ENCODE peak calls at places on chromosomes 12 and 14, in nine cellular contexts. U is heart left ventricle; B is cardiac fibroblast; S is CD8-positive, alpha-beta T cell; O is AG04450; C is neural crest cell; I is mucosa of descending colon; W is AG09309; E is progenitor cell of endocrine pancreas. N is an unnamed sample.

GRCh38 chr12:42502671-42503070 is 86.9 kb downstream of the PRICKLE1 start:
- DNase-seq in U (no peak), B (no peak), S (no peak), O (no peak), C (no peak), I (no peak), W (no peak), E (no peak), N (no peak)

GRCh38 chr12:112153181-112153899 is 28.0 kb downstream of the TRAFD1 start:
- DNase-seq in U (no peak), B (no peak), S (no peak), O (no peak), C (no peak), I (no peak), W (no peak), E (no peak), N (no peak)

GRCh38 chr14:100065942-100066574 is 836 bp downstream of the EVL start:
- DNase-seq in U (peak), B (peak), S (peak), O (no peak), C (no peak), I (peak), W (peak), E (no peak), N (no peak)

GRCh38 chr14:77270361-77271112 is 469 bp downstream of the NGB start:
- DNase-seq in U (no peak), B (no peak), S (no peak), O (no peak), C (no peak), I (no peak), W (no peak), E (no peak), N (no peak)

GRCh38 chr12:96489392-96490056 is at the start of gene CFAP54:
- DNase-seq in U (peak), B (peak), S (peak), O (peak), C (peak), I (peak), W (peak), E (peak), N (peak)

GRCh38 chr12:57366315-57366714 is 64.5 kb downstream of the R3HDM2 start:
- DNase-seq in U (no peak), B (no peak), S (no peak), O (no peak), C (no peak), I (no peak), W (no peak), E (no peak), N (no peak)

GRCh38 chr14:30550335-30550734 is 8.6 kb upstream of the G2E3 start:
- DNase-seq in U (no peak), B (no peak), S (no peak), O (no peak), C (no peak), I (no peak), W (no peak), E (no peak), N (peak)

GRCh38 chr14:101457936-101458535 is 103.3 kb upstream of the DIO3 start:
- DNase-seq in U (no peak), B (no peak), S (no peak), O (no peak), C (no peak), I (no peak), W (no peak), E (no peak), N (no peak)

GRCh38 chr12:105164068-105164467 is 56.5 kb downstream of the WASHC4 start:
- DNase-seq in U (no peak), B (no peak), S (no peak), O (no peak), C (no peak), I (no peak), W (no peak), E (no peak), N (no peak)

GRCh38 chr12:57579677-57580465 is 11.1 kb upstream of the PIP4K2C start:
- DNase-seq in U (no peak), B (no peak), S (no peak), O (no peak), C (no peak), I (no peak), W (no peak), E (no peak), N (no peak)

GRCh38 chr14:52913271-52913670 is 37.6 kb downstream of the FERMT2 start:
- DNase-seq in U (no peak), B (peak), S (no peak), O (no peak), C (no peak), I (no peak), W (no peak), E (no peak), N (no peak)

GRCh38 chr12:53324113-53324778 is 2.8 kb upstream of the AAAS start:
- DNase-seq in U (peak), B (no peak), S (peak), O (no peak), C (no peak), I (peak), W (no peak), E (no peak), N (no peak)

GRCh38 chr12:54390668-54391551 is 6.4 kb upstream of the ZNF385A start:
- DNase-seq in U (peak), B (no peak), S (peak), O (no peak), C (peak), I (peak), W (no peak), E (peak), N (no peak)

GRCh38 chr14:56100556-56100955 is 17.7 kb upstream of the PELI2 start:
- DNase-seq in U (no peak), B (no peak), S (no peak), O (no peak), C (no peak), I (no peak), W (no peak), E (no peak), N (peak)

GRCh38 chr14:54775486-54776100 is 127.0 kb downstream of the GCH1 start:
- DNase-seq in U (no peak), B (no peak), S (no peak), O (no peak), C (no peak), I (no peak), W (no peak), E (no peak), N (no peak)

GRCh38 chr12:96219700-96220206 is 25.6 kb downstream of the ELK3 start:
- DNase-seq in U (no peak), B (peak), S (no peak), O (peak), C (no peak), I (peak), W (peak), E (no peak), N (peak)

GRCh38 chr12:124917135-124917840 is 2.8 kb upstream of the UBC start:
- DNase-seq in U (peak), B (peak), S (peak), O (peak), C (peak), I (peak), W (peak), E (peak), N (peak)

GRCh38 chr12:14314801-14315200 is 50.7 kb upstream of the ATF7IP start:
- DNase-seq in U (no peak), B (no peak), S (no peak), O (no peak), C (no peak), I (no peak), W (no peak), E (no peak), N (no peak)

DNA sequence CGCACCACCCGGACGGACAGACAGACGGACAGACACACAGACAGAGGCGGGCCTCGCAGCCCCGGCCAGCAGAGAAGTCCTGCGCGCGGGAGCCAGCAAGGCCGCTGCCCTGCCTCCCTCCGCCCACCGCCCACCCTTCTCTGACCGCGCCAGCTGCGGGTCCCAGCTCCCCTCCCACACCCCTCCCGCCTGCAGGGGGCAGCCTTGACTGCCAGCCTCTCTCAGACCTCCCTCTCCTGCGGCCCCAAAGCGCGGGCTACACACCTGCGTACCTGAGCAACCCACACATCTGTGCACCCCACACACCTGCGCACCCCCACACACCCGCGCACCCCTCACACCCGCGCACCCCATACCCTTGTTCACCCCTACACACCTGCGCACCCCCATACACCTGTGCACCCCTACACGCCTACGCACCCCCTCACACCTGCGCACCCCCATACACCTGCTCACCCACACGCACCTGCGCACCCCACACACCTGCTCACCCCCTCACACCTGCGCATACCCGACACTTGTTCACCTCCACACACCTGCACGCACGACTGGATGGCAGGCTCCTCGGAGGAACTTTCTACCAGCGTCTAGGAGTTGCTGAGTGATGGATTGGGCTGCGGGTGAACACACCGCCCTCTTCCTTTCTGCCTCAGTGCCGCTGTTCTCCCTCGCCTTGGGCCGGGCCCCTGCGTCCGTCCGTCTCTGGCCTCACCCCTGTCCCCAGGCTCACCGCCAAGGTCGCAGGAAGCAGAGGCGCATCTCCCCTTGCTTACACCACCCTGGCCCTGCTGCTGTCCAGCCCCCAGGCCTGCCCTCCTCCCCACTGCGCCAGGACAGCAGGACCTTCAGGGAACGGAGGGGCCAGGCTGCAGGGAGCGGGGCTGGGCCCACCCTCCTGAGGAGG is 20.8 kb upstream of the TMEM106C start:
- DNase-seq in U (no peak), B (no peak), S (peak), O (no peak), C (no peak), I (peak), W (no peak), E (no peak), N (no peak)
- TF ChIP-seq CTCF in U (no peak), B (peak), S (peak), O (no peak), C (no peak), I (peak), W (no peak), E (no peak), N (no peak)

GRCh38 chr14:75294649-75295033 is 16.0 kb downstream of the FOS start:
- DNase-seq in U (no peak), B (peak), S (no peak), O (no peak), C (no peak), I (no peak), W (no peak), E (no peak), N (no peak)
- TF ChIP-seq CTCF in U (peak), B (no peak), S (no peak), O (peak), C (peak), I (no peak), W (peak), E (peak), N (peak)

GRCh38 chr12:65685514-65685913 is 138.8 kb upstream of the HMGA2 start:
- DNase-seq in U (no peak), B (peak), S (no peak), O (no peak), C (no peak), I (no peak), W (peak), E (no peak), N (peak)
- TF ChIP-seq CTCF in U (peak), B (peak), S (no peak), O (peak), C (peak), I (peak), W (peak), E (peak), N (peak)

GRCh38 chr12:107012736-107013425 is 25.9 kb upstream of the MTERF2 start:
- DNase-seq in U (no peak), B (no peak), S (no peak), O (no peak), C (no peak), I (no peak), W (no peak), E (no peak), N (no peak)

GRCh38 chr12:107017042-107017441 is 30.1 kb upstream of the MTERF2 start:
- DNase-seq in U (no peak), B (no peak), S (no peak), O (no peak), C (no peak), I (no peak), W (no peak), E (no peak), N (no peak)

GRCh38 chr12:107011519-107011918 is 24.6 kb upstream of the MTERF2 start:
- DNase-seq in U (no peak), B (no peak), S (no peak), O (no peak), C (no peak), I (no peak), W (no peak), E (no peak), N (no peak)

GRCh38 chr12:107019546-107019945 is 32.6 kb upstream of the MTERF2 start:
- DNase-seq in U (no peak), B (no peak), S (no peak), O (no peak), C (no peak), I (no peak), W (no peak), E (no peak), N (no peak)

DNA sequence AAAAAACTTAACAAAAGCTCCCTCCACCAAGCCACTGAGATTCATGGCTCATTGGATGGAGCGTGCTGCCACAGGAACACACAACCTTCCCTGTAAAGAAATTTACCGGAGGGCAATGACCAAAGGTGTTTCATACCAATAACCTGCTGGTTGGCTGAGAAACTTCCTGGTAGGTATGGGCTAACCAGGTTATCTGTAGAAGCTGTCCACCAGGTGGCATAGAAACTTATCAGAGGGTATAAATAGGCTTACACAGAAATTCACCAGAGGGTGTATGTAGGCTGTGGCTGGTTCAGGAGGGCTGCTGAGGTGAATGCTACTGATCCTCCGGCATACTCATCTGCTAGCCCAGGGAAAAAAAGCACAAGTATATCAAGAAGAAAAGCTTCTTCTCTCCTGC is 27.1 kb upstream of the MTERF2 start:
- DNase-seq in U (no peak), B (no peak), S (no peak), O (no peak), C (no peak), I (no peak), W (no peak), E (no peak), N (no peak)
- TF ChIP-seq CTCF in U (no peak), B (no peak), S (peak), O (no peak), C (no peak), I (no peak), W (no peak), E (peak), N (no peak)

DNA sequence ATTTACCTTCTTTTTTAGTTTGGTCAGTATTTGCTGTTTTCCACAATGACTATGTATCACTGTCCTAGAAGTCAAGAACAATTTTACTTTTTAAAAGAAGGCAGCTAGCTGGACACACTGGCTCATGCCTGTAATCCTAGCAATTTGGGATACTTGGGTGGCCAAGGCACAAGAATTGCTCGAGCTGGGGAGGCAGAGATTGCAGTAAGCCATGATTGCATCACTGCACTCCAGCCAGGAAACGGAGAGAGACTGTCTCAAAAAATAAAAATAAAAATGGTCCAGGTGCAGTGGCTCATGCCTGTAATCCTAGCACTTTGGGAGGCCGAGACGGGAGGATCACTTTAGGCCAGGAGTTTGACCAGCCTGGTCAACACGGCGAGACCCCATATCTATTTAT is 28.3 kb downstream of the MDM1 start:
- DNase-seq in U (no peak), B (peak), S (no peak), O (no peak), C (no peak), I (no peak), W (peak), E (no peak), N (peak)
- TF ChIP-seq CTCF in U (no peak), B (no peak), S (no peak), O (no peak), C (no peak), I (no peak), W (no peak), E (no peak), N (no peak)

GRCh38 chr14:36207500-36207899 is 31.0 kb upstream of the PTCSC3 start:
- DNase-seq in U (no peak), B (peak), S (no peak), O (no peak), C (no peak), I (no peak), W (no peak), E (no peak), N (no peak)

GRCh38 chr14:36208690-36209278 is 32.3 kb upstream of the PTCSC3 start:
- DNase-seq in U (no peak), B (no peak), S (no peak), O (no peak), C (no peak), I (no peak), W (no peak), E (no peak), N (no peak)

DNA sequence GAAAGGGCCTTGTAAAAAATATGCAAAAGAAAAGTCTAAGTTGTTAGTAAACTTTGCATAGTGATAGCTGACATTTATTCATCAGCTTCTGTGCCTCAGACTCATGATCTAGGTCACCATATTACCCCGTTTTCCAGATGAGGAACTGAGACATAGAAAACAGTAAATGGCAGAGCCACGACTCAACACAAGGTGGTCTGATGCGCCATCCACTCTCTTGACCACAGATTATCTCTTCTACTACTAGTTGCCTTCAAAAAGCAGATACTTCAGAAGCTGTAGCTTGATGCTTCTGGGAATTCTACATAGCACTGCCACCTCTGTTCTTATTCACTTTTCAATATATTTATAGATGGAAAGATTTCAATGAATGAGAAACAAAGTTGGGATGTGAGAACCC is 28.2 kb upstream of the PTCSC3 start:
- DNase-seq in U (no peak), B (no peak), S (no peak), O (no peak), C (no peak), I (no peak), W (no peak), E (no peak), N (no peak)
- TF ChIP-seq CTCF in U (no peak), B (no peak), S (no peak), O (no peak), C (no peak), I (no peak), W (no peak), E (no peak), N (no peak)

GRCh38 chr14:103576371-103577024 is 13.7 kb downstream of the COA8 start:
- DNase-seq in U (peak), B (peak), S (no peak), O (no peak), C (peak), I (peak), W (peak), E (no peak), N (peak)

GRCh38 chr14:103569436-103569835 is 6.7 kb downstream of the COA8 start:
- DNase-seq in U (no peak), B (no peak), S (no peak), O (no peak), C (no peak), I (no peak), W (no peak), E (no peak), N (no peak)

GRCh38 chr14:103574104-103574503 is 11.3 kb downstream of the COA8 start:
- DNase-seq in U (no peak), B (no peak), S (no peak), O (no peak), C (no peak), I (no peak), W (no peak), E (no peak), N (no peak)

GRCh38 chr14:103578401-103579075 is 15.8 kb downstream of the COA8 start:
- DNase-seq in U (no peak), B (no peak), S (no peak), O (no peak), C (no peak), I (no peak), W (no peak), E (no peak), N (no peak)

GRCh38 chr14:103574707-103575285 is 12.0 kb downstream of the COA8 start:
- DNase-seq in U (no peak), B (no peak), S (no peak), O (no peak), C (no peak), I (no peak), W (no peak), E (no peak), N (no peak)
- TF ChIP-seq CTCF in U (no peak), B (no peak), S (no peak), O (no peak), C (no peak), I (no peak), W (no peak), E (no peak), N (no peak)

DNA sequence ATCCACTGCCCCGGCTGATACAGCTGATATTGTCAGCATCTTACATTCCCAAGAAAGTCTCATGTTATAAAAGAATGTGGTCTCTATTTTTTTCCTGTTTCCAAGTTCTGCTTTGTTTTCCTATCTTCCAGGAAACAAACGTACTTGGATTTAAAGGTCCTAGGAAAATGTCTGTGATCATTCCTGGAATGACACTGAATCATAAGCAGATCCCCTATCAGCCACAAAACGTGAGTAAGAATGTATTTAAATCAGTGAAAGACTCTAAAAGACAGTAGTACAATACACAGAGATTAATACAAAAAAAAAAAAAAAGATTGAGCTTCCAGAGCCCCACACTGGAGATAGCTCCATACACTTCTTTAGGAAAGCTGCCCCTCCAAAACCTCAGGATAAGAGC is 21.7 kb upstream of the TEAD4 start:
- DNase-seq in U (no peak), B (peak), S (no peak), O (no peak), C (no peak), I (no peak), W (no peak), E (no peak), N (no peak)
- TF ChIP-seq CTCF in U (no peak), B (no peak), S (no peak), O (no peak), C (no peak), I (no peak), W (no peak), E (no peak), N (no peak)

DNA sequence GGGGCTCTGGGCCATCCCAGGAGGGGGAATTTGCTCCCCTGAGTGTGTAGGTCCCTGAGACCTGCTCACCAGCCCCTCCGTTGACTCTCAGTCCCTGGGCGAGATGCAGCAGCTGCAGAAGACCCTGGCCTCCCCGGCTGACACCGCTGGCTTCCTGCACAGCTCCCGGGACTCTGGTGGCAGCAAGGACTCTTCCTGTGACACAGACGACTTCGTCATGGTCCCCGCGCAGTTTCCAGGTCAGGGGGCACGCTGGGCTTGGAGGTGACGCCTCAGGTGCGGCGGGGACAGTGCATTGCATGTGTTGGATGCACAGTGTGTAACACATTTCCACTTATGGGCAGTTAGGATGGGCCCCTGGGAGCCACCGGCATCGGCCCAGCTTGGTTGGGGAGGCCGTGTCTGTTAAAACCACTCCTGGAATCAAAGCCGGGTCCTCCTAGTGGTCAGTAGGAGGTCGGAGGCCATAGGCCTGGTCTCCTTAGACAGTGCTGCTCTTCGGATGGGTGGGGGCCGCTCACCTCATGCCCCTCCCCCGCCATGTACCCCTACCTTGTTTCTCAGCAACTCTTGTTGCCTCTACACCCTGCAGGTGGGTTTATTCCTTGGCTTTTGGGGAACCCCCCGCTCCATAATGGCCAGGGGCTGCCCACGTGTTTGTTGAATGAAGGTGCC is 17.1 kb upstream of the PUS1 start:
- DNase-seq in U (no peak), B (no peak), S (no peak), O (no peak), C (no peak), I (no peak), W (no peak), E (no peak), N (no peak)
- TF ChIP-seq CTCF in U (no peak), B (peak), S (no peak), O (no peak), C (no peak), I (no peak), W (no peak), E (no peak), N (peak)

N was measured in AG10803.